ENCODE peak calls at places on chromosome 21, in four cellular contexts. One of them, this sample, is unnamed.

GRCh38 chr21:45155910-45156309 is 81.5 kb downstream of the ADARB1 start:
- DNase-seq in lower lobe of right lung: no peak
- DNase-seq in H4: no peak
- DNase-seq in EH: no peak
- DNase-seq in this sample: no peak

GRCh38 chr21:26717146-26717739 is 128.0 kb downstream of the ADAMTS1 start:
- DNase-seq in H4: no peak
- DNase-seq in lower lobe of right lung: no peak
- DNase-seq in EH: peak
- DNase-seq in this sample: no peak

GRCh38 chr21:43824250-43824882 is 35.0 kb downstream of the RRP1 start:
- DNase-seq in lower lobe of right lung: no peak
- DNase-seq in H4: no peak
- DNase-seq in EH: peak
- DNase-seq in this sample: peak

GRCh38 chr21:38956791-38957571 is 151.3 kb downstream of the ETS2 start:
- DNase-seq in EH: no peak
- DNase-seq in lower lobe of right lung: peak
- DNase-seq in H4: no peak
- DNase-seq in this sample: no peak

GRCh38 chr21:34669149-34669879 is 520 bp downstream of the CLIC6 start:
- DNase-seq in EH: no peak
- DNase-seq in H4: no peak
- DNase-seq in lower lobe of right lung: peak
- DNase-seq in this sample: no peak

GRCh38 chr21:29155118-29155932 is 24.9 kb downstream of the MAP3K7CL start:
- DNase-seq in EH: peak
- DNase-seq in lower lobe of right lung: peak
- DNase-seq in H4: no peak
- DNase-seq in this sample: no peak

GRCh38 chr21:44285547-44285992 is at the start of gene AIRE:
- DNase-seq in EH: peak
- DNase-seq in H4: no peak
- DNase-seq in lower lobe of right lung: no peak
- DNase-seq in this sample: no peak

GRCh38 chr21:16514316-16514715 is 784.5 kb downstream of the USP25 start:
- DNase-seq in lower lobe of right lung: no peak
- DNase-seq in EH: no peak
- DNase-seq in H4: no peak
- DNase-seq in this sample: no peak

GRCh38 chr21:38667466-38667865 is 138.3 kb upstream of the ETS2 start:
- DNase-seq in H4: no peak
- DNase-seq in lower lobe of right lung: no peak
- DNase-seq in EH: no peak
- DNase-seq in this sample: no peak

GRCh38 chr21:37128069-37128468 is 55.0 kb downstream of the TTC3 start:
- DNase-seq in lower lobe of right lung: no peak
- DNase-seq in H4: no peak
- DNase-seq in EH: peak
- DNase-seq in this sample: no peak

GRCh38 chr21:43313939-43314405 is 113.0 kb downstream of the SIK1 start:
- DNase-seq in lower lobe of right lung: no peak
- DNase-seq in H4: no peak
- DNase-seq in EH: no peak
- DNase-seq in this sample: no peak

GRCh38 chr21:42666918-42667317 is 13.5 kb downstream of the PDE9A start:
- DNase-seq in lower lobe of right lung: no peak
- DNase-seq in EH: no peak
- DNase-seq in H4: no peak
- DNase-seq in this sample: no peak

GRCh38 chr21:32554832-32555436 is 30.4 kb downstream of the TCP10L start:
- DNase-seq in H4: no peak
- DNase-seq in EH: peak
- DNase-seq in lower lobe of right lung: no peak
- DNase-seq in this sample: no peak

GRCh38 chr21:45765375-45765774 is 121.8 kb downstream of the PCBP3 start:
- DNase-seq in lower lobe of right lung: no peak
- DNase-seq in EH: no peak
- DNase-seq in H4: no peak
- DNase-seq in this sample: no peak

GRCh38 chr21:15761508-15762100 is 31.8 kb downstream of the USP25 start:
- DNase-seq in H4: no peak
- DNase-seq in lower lobe of right lung: no peak
- DNase-seq in EH: no peak
- DNase-seq in this sample: no peak

GRCh38 chr21:14453964-14454641 is 71.2 kb upstream of the HSPA13 start:
- DNase-seq in lower lobe of right lung: no peak
- DNase-seq in H4: no peak
- DNase-seq in EH: no peak
- DNase-seq in this sample: no peak

GRCh38 chr21:28627691-28628090 is 365.0 kb downstream of the LTN1 start:
- DNase-seq in lower lobe of right lung: no peak
- DNase-seq in H4: peak
- DNase-seq in EH: no peak
- DNase-seq in this sample: no peak

GRCh38 chr21:21968810-21969588 is 970.8 kb downstream of the NCAM2 start:
- DNase-seq in H4: no peak
- DNase-seq in lower lobe of right lung: no peak
- DNase-seq in EH: no peak
- DNase-seq in this sample: peak

GRCh38 chr21:42336065-42336464 is 14.7 kb downstream of the TFF2 start:
- DNase-seq in lower lobe of right lung: no peak
- DNase-seq in H4: peak
- DNase-seq in EH: peak
- DNase-seq in this sample: no peak

GRCh38 chr21:36436829-36437744 is 42.8 kb downstream of the CLDN14 start:
- DNase-seq in EH: peak
- DNase-seq in lower lobe of right lung: no peak
- DNase-seq in H4: no peak
- DNase-seq in this sample: no peak

GRCh38 chr21:33267250-33267649 is 1.1 kb downstream of the IL10RB start:
- DNase-seq in lower lobe of right lung: no peak
- DNase-seq in H4: no peak
- DNase-seq in EH: peak
- DNase-seq in this sample: no peak

GRCh38 chr21:44466996-44467858 is 11.9 kb downstream of the LRRC3 start:
- DNase-seq in lower lobe of right lung: no peak
- DNase-seq in EH: no peak
- DNase-seq in H4: no peak
- DNase-seq in this sample: no peak

GRCh38 chr21:33943293-33943692 is 27.7 kb upstream of the ATP5PO start:
- DNase-seq in H4: no peak
- DNase-seq in EH: no peak
- DNase-seq in lower lobe of right lung: no peak
- DNase-seq in this sample: no peak

GRCh38 chr21:41777934-41778815 is 11.3 kb upstream of the RIPK4 start:
- DNase-seq in EH: peak
- DNase-seq in H4: peak
- DNase-seq in lower lobe of right lung: peak
- DNase-seq in this sample: peak

GRCh38 chr21:24208562-24209260 is 1398.6 kb downstream of the MRPL39 start:
- DNase-seq in lower lobe of right lung: no peak
- DNase-seq in H4: peak
- DNase-seq in EH: no peak
- DNase-seq in this sample: no peak

GRCh38 chr21:44815852-44816628 is 1.8 kb downstream of the SUMO3 start:
- DNase-seq in lower lobe of right lung: no peak
- DNase-seq in H4: no peak
- DNase-seq in EH: no peak
- DNase-seq in this sample: no peak

GRCh38 chr21:31136891-31137290 is 98.6 kb upstream of the KRTAP19-8 start:
- DNase-seq in H4: peak
- DNase-seq in EH: no peak
- DNase-seq in lower lobe of right lung: no peak
- DNase-seq in this sample: no peak

GRCh38 chr21:28069446-28069845 is 923.2 kb downstream of the LTN1 start:
- DNase-seq in H4: no peak
- DNase-seq in EH: peak
- DNase-seq in lower lobe of right lung: no peak
- DNase-seq in this sample: peak

GRCh38 chr21:38057626-38058025 is 141.4 kb upstream of the KCNJ6 start:
- DNase-seq in H4: no peak
- DNase-seq in EH: no peak
- DNase-seq in lower lobe of right lung: no peak
- DNase-seq in this sample: no peak

GRCh38 chr21:46457801-46458314 is 833 bp upstream of the DIP2A start:
- DNase-seq in EH: peak
- DNase-seq in H4: no peak
- DNase-seq in lower lobe of right lung: peak
- DNase-seq in this sample: no peak

GRCh38 chr21:29072873-29073221 is 601 bp downstream of the CCT8 start:
- DNase-seq in H4: no peak
- DNase-seq in lower lobe of right lung: no peak
- DNase-seq in EH: peak
- DNase-seq in this sample: no peak

GRCh38 chr21:46366561-46366960 is 42.6 kb downstream of the PCNT start:
- DNase-seq in lower lobe of right lung: no peak
- DNase-seq in EH: no peak
- DNase-seq in H4: no peak
- DNase-seq in this sample: no peak

GRCh38 chr21:34330055-34330454 is 33.8 kb upstream of the KCNE2 start:
- DNase-seq in lower lobe of right lung: no peak
- DNase-seq in H4: no peak
- DNase-seq in EH: no peak
- DNase-seq in this sample: no peak

This sample was measured in non-pigmented ciliary epithelial cell.